ENCODE peak calls at places on chromosomes 2 and 18, in five cellular contexts. M is cerebellar cortex, Q is cardiac fibroblast, Y is left ventricle myocardium inferior, K is dermis microvascular lymphatic vessel endothelial cell. P is an unnamed sample.
A peak's percentile ranks its signal among the peaks of the same experiment; 100 is the strongest.

GRCh38 chr2:67871696-67872320 is 191.0 kb downstream of the C1D start:
- DNase-seq in K (peak; percentile 91), Q (peak; percentile 84), Y (no peak), M (no peak), P (no peak)

GRCh38 chr2:152755029-152755428 is 36.6 kb downstream of the ARL6IP6 start:
- DNase-seq in Y (no peak), Q (peak; percentile 42), M (peak; percentile 5), K (no peak), P (no peak)

GRCh38 chr2:99635710-99636431 is 146.1 kb upstream of the REV1 start:
- DNase-seq in Y (peak; percentile 87), K (no peak), Q (peak; percentile 5), M (no peak), P (no peak)

GRCh38 chr18:47174545-47175116 is 1.5 kb downstream of the IER3IP1 start:
- DNase-seq in Q (no peak), M (no peak), K (no peak), Y (no peak), P (no peak)

GRCh38 chr2:46241344-46241743 is 55.9 kb upstream of the EPAS1 start:
- DNase-seq in M (no peak), Q (peak; percentile 56), K (peak; percentile 49), Y (no peak), P (no peak)

GRCh38 chr2:68837164-68837860 is 33.9 kb downstream of the BMP10 start:
- DNase-seq in M (peak; percentile 33), K (peak; percentile 81), Y (peak; percentile 71), Q (peak; percentile 57), P (peak; percentile 31)

GRCh38 chr2:151315381-151315903 is 26.0 kb upstream of the NMI start:
- DNase-seq in Y (peak; percentile 29), K (no peak), Q (peak; percentile 82), M (no peak), P (no peak)

GRCh38 chr2:233915133-233915532 is 2.0 kb upstream of the TRPM8 start:
- DNase-seq in M (peak; percentile 8), K (no peak), Y (no peak), Q (peak; percentile 10), P (no peak)

GRCh38 chr2:10935953-10936942 is 24.5 kb downstream of the KCNF1 start:
- DNase-seq in M (no peak), Q (peak; percentile 99), K (peak; percentile 99), Y (no peak), P (no peak)

GRCh38 chr2:42925742-42926437 is 133.5 kb upstream of the HAAO start:
- DNase-seq in M (peak; percentile 83), Y (no peak), K (no peak), Q (no peak), P (no peak)

GRCh38 chr2:196592912-196593881 is 46.3 kb upstream of the CCDC150 start:
- DNase-seq in Q (peak; percentile 52), Y (peak; percentile 40), K (peak; percentile 73), M (peak; percentile 45), P (no peak)

GRCh38 chr2:176283268-176283667 is 14.0 kb downstream of the MTX2 start:
- DNase-seq in K (peak; percentile 63), Y (no peak), M (no peak), Q (peak; percentile 78), P (no peak)

GRCh38 chr2:153479527-153479926 is 965 bp upstream of the RPRM start:
- DNase-seq in K (no peak), Q (no peak), M (no peak), Y (no peak), P (no peak)

GRCh38 chr18:75784413-75784812 is 356.9 kb upstream of the SMIM21 start:
- DNase-seq in Q (no peak), M (no peak), K (no peak), Y (no peak), P (no peak)

GRCh38 chr2:241804326-241805276 is 4.4 kb upstream of the NEU4 start:
- DNase-seq in K (no peak), Q (peak; percentile 48), Y (no peak), M (peak; percentile 22), P (no peak)

GRCh38 chr2:146952691-146953090 is 892.1 kb upstream of the ACVR2A start:
- DNase-seq in M (no peak), Q (no peak), Y (no peak), K (no peak), P (no peak)

GRCh38 chr2:101516833-101517690 is 42.1 kb upstream of the RFX8 start:
- DNase-seq in K (peak; percentile 88), Y (no peak), M (no peak), Q (peak; percentile 99), P (no peak)

GRCh38 chr2:159131882-159132281 is 154.6 kb downstream of the WDSUB1 start:
- DNase-seq in Y (no peak), Q (peak; percentile 93), M (no peak), K (peak; percentile 93), P (no peak)

GRCh38 chr18:12608292-12608691 is 49.6 kb downstream of the SPIRE1 start:
- DNase-seq in K (peak; percentile 57), Q (peak; percentile 62), Y (no peak), M (no peak), P (no peak)

GRCh38 chr2:128282976-128283810 is 35.5 kb downstream of the HS6ST1 start:
- DNase-seq in K (no peak), Y (peak; percentile 22), M (no peak), Q (no peak), P (no peak)

GRCh38 chr2:52289776-52290175 is 1257.8 kb upstream of the NRXN1 start:
- DNase-seq in Q (peak; percentile 13), Y (no peak), M (no peak), K (no peak), P (no peak)

GRCh38 chr2:221397179-221397578 is 174.9 kb downstream of the EPHA4 start:
- DNase-seq in M (no peak), Y (no peak), Q (no peak), K (no peak), P (no peak)

GRCh38 chr18:58310517-58310916 is 266.5 kb downstream of the NEDD4L start:
- DNase-seq in M (peak; percentile 68), Q (peak; percentile 44), Y (peak; percentile 51), K (peak; percentile 58), P (peak; percentile 64)

GRCh38 chr18:46702399-46702798 is 45.4 kb upstream of the LOXHD1 start:
- DNase-seq in Y (no peak), K (no peak), M (peak; percentile 95), Q (no peak), P (no peak)

GRCh38 chr2:27683390-27684071 is 19.8 kb downstream of the SLC4A1AP start:
- DNase-seq in Y (peak; percentile 39), Q (peak; percentile 97), K (peak; percentile 92), M (peak; percentile 85), P (peak; percentile 82)

GRCh38 chr2:31239842-31240198 is 5.9 kb downstream of the EHD3 start:
- DNase-seq in Q (peak; percentile 73), Y (peak; percentile 67), K (no peak), M (no peak), P (no peak)

GRCh38 chr2:144350151-144350802 is 169.6 kb downstream of the ZEB2 start:
- DNase-seq in Q (peak; percentile 83), Y (no peak), K (peak; percentile 94), M (no peak), P (no peak)

GRCh38 chr18:44627245-44627644 is 53.4 kb upstream of the SETBP1 start:
- DNase-seq in K (no peak), M (no peak), Q (peak; percentile 78), Y (no peak), P (no peak)

GRCh38 chr18:12645751-12646203 is 12.1 kb downstream of the SPIRE1 start:
- DNase-seq in K (peak; percentile 80), Y (peak; percentile 55), Q (no peak), M (peak; percentile 88), P (no peak)

GRCh38 chr2:182618672-182619079 is 97.4 kb upstream of the DNAJC10 start:
- DNase-seq in K (peak; percentile 14), M (no peak), Q (peak; percentile 31), Y (no peak), P (no peak)

GRCh38 chr2:54459037-54459441 is 2.9 kb downstream of the SPTBN1 start:
- DNase-seq in Q (peak; percentile 85), K (peak; percentile 69), M (peak; percentile 45), Y (no peak), P (no peak)

GRCh38 chr18:32425466-32425865 is 45.2 kb downstream of the GAREM1 start:
- DNase-seq in Y (no peak), M (no peak), Q (peak; percentile 80), K (no peak), P (no peak)

GRCh38 chr2:8927510-8928456 is 75.7 kb downstream of the MBOAT2 start:
- DNase-seq in K (no peak), Q (no peak), M (no peak), Y (no peak), P (no peak)

GRCh38 chr2:187008111-187008510 is 159.1 kb upstream of the ZSWIM2 start:
- DNase-seq in M (no peak), Q (peak; percentile 83), K (no peak), Y (no peak), P (no peak)